ENCODE peak calls at places on chromosomes 13 and 19, in seven cellular contexts. D, K, F, X, V, R and H are unnamed samples.

GRCh38 chr13:20405691-20406090 is 120.0 kb downstream of the CRYL1 start:
- DNase-seq in R (peak; percentile 71), D (peak; percentile 69), K (no peak), X (peak; percentile 75), V (peak; percentile 70), F (peak; percentile 29), H (no peak)

GRCh38 chr13:46831588-46832194 is 34.7 kb upstream of the ESD start:
- DNase-seq in K (peak; percentile 58), X (peak; percentile 67), R (peak; percentile 83), D (no peak), F (peak; percentile 52), V (peak; percentile 45), H (peak; percentile 68)

GRCh38 chr19:58380037-58380735 is 644 bp downstream of the ZNF837 start:
- DNase-seq in F (no peak), K (no peak), D (no peak), V (no peak), R (peak; percentile 10), X (no peak), H (no peak)

GRCh38 chr19:11435833-11436313 is 438 bp downstream of the PRKCSH start:
- DNase-seq in R (peak; percentile 37), F (no peak), X (no peak), D (no peak), K (peak; percentile 31), V (peak; percentile 50), H (peak; percentile 54)

GRCh38 chr13:39385621-39386231 is 217.3 kb downstream of the LHFPL6 start:
- DNase-seq in R (no peak), D (peak; percentile 47), V (peak; percentile 96), F (peak; percentile 36), X (no peak), K (peak; percentile 15), H (no peak)

GRCh38 chr13:57633950-57634828 is 2.6 kb downstream of the PCDH17 start:
- DNase-seq in V (peak; percentile 59), F (no peak), R (no peak), K (no peak), X (peak; percentile 65), D (peak; percentile 67), H (no peak)

GRCh38 chr13:113769106-113769505 is 10.1 kb downstream of the TMEM255B start:
- DNase-seq in D (no peak), K (no peak), V (no peak), F (no peak), X (no peak), R (no peak), H (no peak)

GRCh38 chr13:42000836-42001235 is 39.9 kb upstream of the VWA8 start:
- DNase-seq in X (no peak), V (peak; percentile 55), R (no peak), F (no peak), K (no peak), D (no peak), H (peak; percentile 4)

GRCh38 chr13:52851153-52851962 is 2.9 kb upstream of the PCDH8 start:
- DNase-seq in D (peak; percentile 85), F (peak; percentile 88), K (no peak), V (peak; percentile 81), X (peak; percentile 77), R (peak; percentile 22), H (peak; percentile 20)

GRCh38 chr19:39435499-39436349 is at the start of gene RPS16:
- DNase-seq in X (peak; percentile 97), V (peak; percentile 98), R (peak; percentile 99), F (peak; percentile 94), K (peak; percentile 96), D (peak; percentile 98), H (peak; percentile 97)

GRCh38 chr19:50975766-50976165 is 6.4 kb upstream of the KLK6 start:
- DNase-seq in V (peak; percentile 81), F (no peak), R (no peak), X (no peak), D (peak; percentile 90), K (no peak), H (no peak)

GRCh38 chr13:36685912-36686311 is 12.1 kb downstream of the SERTM1 start:
- DNase-seq in D (no peak), X (no peak), V (no peak), K (peak; percentile 6), R (no peak), F (no peak), H (no peak)

GRCh38 chr13:85373322-85373721 is 425.9 kb downstream of the SLITRK6 start:
- DNase-seq in K (no peak), V (no peak), X (no peak), F (no peak), R (no peak), D (no peak), H (no peak)

GRCh38 chr19:2309734-2310362 is 1.9 kb upstream of the LINGO3 start:
- DNase-seq in F (no peak), R (no peak), V (no peak), K (peak; percentile 54), X (peak; percentile 46), D (no peak), H (peak; percentile 40)

GRCh38 chr19:56822755-56823154 is 17.8 kb downstream of the PEG3 start:
- DNase-seq in F (no peak), V (no peak), R (no peak), X (no peak), D (no peak), K (no peak), H (no peak)

GRCh38 chr19:41939861-41940442 is 11.7 kb upstream of the ERFL start:
- DNase-seq in F (no peak), V (peak; percentile 57), R (no peak), D (no peak), K (no peak), X (peak; percentile 74), H (no peak)

GRCh38 chr13:113216165-113217056 is 7.0 kb downstream of the CUL4A start:
- DNase-seq in R (no peak), X (no peak), D (peak; percentile 74), F (peak; percentile 40), K (peak; percentile 74), V (peak; percentile 83), H (peak; percentile 55)

GRCh38 chr13:59721889-59722579 is 441.7 kb downstream of the DIAPH3 start:
- DNase-seq in R (no peak), D (no peak), K (no peak), X (no peak), F (no peak), V (no peak), H (no peak)

GRCh38 chr19:41612483-41612882 is 14.4 kb downstream of the CEACAM4 start:
- DNase-seq in D (no peak), K (no peak), X (no peak), R (no peak), F (no peak), V (no peak), H (no peak)

GRCh38 chr13:40319699-40320586 is 346.5 kb downstream of the FOXO1 start:
- DNase-seq in R (no peak), V (no peak), D (no peak), K (no peak), X (no peak), F (no peak), H (no peak)

GRCh38 chr19:10007811-10008211 is 2.5 kb downstream of the COL5A3 start:
- DNase-seq in F (no peak), R (no peak), D (no peak), X (no peak), V (no peak), K (peak; percentile 80), H (peak; percentile 84)

DNA sequence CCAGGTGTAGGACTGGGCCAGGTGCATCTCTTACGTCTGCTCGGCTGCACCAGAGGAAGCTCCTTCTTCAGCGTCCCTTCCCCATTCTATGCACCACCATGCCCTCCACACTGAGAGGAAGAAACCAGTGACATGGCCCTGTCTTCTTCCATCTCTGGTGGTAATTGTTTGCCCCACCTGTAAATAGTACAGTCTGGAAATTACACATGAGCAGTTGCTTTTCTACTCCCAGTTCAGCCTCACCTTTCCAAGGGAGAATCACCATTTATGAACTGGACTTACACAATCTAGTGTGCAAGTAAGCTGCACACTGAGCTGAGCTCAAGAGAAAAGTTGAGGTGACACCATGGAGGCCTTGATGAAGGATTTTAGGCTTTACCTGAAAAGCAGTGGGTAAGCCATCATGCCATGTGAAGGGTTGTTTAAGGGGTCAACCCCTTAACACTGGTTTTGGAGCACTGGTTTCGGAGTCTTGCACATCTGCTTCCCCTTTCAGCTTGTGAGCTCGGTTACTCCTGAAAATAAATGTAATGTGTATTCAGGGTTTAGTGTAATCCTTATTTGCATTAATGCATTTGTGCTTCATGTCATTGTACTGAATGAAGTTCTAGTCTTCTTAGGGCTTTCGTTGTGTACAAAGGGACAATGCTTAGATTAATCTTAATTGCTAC is 22.4 kb downstream of the ZNF536 start:
- DNase-seq in V (no peak), R (no peak), F (no peak), X (no peak), K (no peak), D (no peak), H (no peak)
- H3K18ac ChIP-seq in V (no peak overlapping the region), R (no peak overlapping the region), F (no peak overlapping the region), X (no peak overlapping the region), K (no peak overlapping the region), D (no peak overlapping the region), H (no peak overlapping the region)

GRCh38 chr19:6242677-6243076 is 37.1 kb downstream of the MLLT1 start:
- DNase-seq in X (no peak), R (no peak), D (no peak), K (no peak), F (no peak), V (no peak), H (no peak)
- H3K18ac ChIP-seq in X (no peak overlapping the region), R (peak overlapping the region; percentile 78), D (no peak overlapping the region), K (no peak overlapping the region), F (no peak overlapping the region), V (no peak overlapping the region), H (no peak overlapping the region)

GRCh38 chr13:92473736-92474465 is 752.7 kb upstream of the GPC6 start:
- DNase-seq in R (no peak), K (no peak), F (no peak), D (no peak), V (no peak), X (no peak), H (no peak)
- H3K18ac ChIP-seq in R (no peak overlapping the region), K (no peak overlapping the region), F (no peak overlapping the region), D (no peak overlapping the region), V (no peak overlapping the region), X (no peak overlapping the region), H (no peak overlapping the region)

GRCh38 chr19:34085336-34085735 is 87.0 kb upstream of the LSM14A start:
- DNase-seq in R (peak; percentile 66), X (no peak), D (no peak), K (no peak), F (no peak), V (peak; percentile 10), H (no peak)

GRCh38 chr19:34084396-34085145 is 87.7 kb upstream of the LSM14A start:
- DNase-seq in R (no peak), D (no peak), X (no peak), V (no peak), F (no peak), K (no peak), H (no peak)

GRCh38 chr19:34082289-34083077 is 89.8 kb upstream of the LSM14A start:
- DNase-seq in D (peak; percentile 42), R (peak; percentile 97), K (no peak), F (peak; percentile 18), X (no peak), V (peak; percentile 88), H (no peak)

GRCh38 chr19:34089566-34089965 is 82.7 kb upstream of the LSM14A start:
- DNase-seq in X (no peak), F (no peak), K (no peak), V (no peak), D (no peak), R (peak; percentile 64), H (no peak)

DNA sequence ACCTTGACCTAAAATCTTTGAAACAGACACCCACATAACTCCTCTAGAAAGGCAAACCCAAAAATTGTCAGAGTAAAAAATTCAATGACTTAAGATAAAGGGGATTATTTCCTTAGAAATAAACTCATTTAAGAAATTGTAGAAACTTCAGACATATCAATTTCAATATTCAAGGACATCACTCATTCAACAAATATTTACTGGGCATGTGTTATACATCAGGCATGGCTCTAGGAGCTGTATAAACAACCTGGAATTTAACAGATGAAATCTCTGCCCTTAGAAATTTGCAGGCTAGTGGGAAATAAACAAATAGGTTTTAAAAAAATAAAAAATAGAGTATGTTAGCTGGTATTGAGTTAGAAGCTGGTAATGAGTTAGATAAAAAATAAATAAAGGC is 84.0 kb upstream of the LSM14A start:
- DNase-seq in K (no peak), D (no peak), R (peak; percentile 69), F (no peak), V (no peak), X (no peak), H (no peak)
- H3K18ac ChIP-seq in K (no peak overlapping the region), D (no peak overlapping the region), R (no peak overlapping the region), F (no peak overlapping the region), V (no peak overlapping the region), X (no peak overlapping the region), H (no peak overlapping the region)